ENCODE peak calls at places on chromosomes 4 and X, in five cellular contexts. C is psoas muscle; I is CD8-positive, alpha-beta memory T cell; L is heart left ventricle; T is uterus. X is an unnamed sample. For H3K36me3, the result is how much of the 10 kb centered on the place peaks cover.

GRCh38 chr4:70544279-70544870 is 26.0 kb downstream of the AMTN start:
- DNase-seq in C (no peak), L (no peak), I (no peak), T (no peak), X (peak)

GRCh38 chrX:46569621-46570020 is 3.9 kb upstream of the CHST7 start:
- DNase-seq in L (no peak), I (no peak), T (no peak), C (no peak), X (no peak)

GRCh38 chrX:8404958-8405357 is 59.7 kb upstream of the VCX3B start:
- DNase-seq in I (no peak), L (no peak), C (no peak), T (no peak), X (no peak)

GRCh38 chr4:7094931-7095330 is 27.1 kb upstream of the GRPEL1 start:
- DNase-seq in T (no peak), C (no peak), I (no peak), L (no peak), X (no peak)

GRCh38 chr4:54872246-54872645 is 214.5 kb downstream of the KIT start:
- DNase-seq in C (no peak), T (no peak), L (no peak), I (no peak), X (peak)

GRCh38 chrX:50941638-50942037 is 31.1 kb downstream of the BMP15 start:
- DNase-seq in I (no peak), C (no peak), T (no peak), L (no peak), X (no peak)

GRCh38 chr4:2788532-2789103 is 4.3 kb upstream of the SH3BP2 start:
- DNase-seq in C (no peak), T (no peak), L (peak), I (no peak), X (no peak)

GRCh38 chr4:156764145-156764544 is 207.5 kb downstream of the PDGFC start:
- DNase-seq in I (no peak), C (no peak), T (no peak), L (no peak), X (no peak)

GRCh38 chr4:125244848-125245450 is 69.8 kb upstream of the FAT4 start:
- DNase-seq in L (no peak), T (no peak), C (no peak), I (no peak), X (no peak)

GRCh38 chrX:64394874-64395567 is at the start of gene MTMR8:
- DNase-seq in T (peak), I (peak), C (peak), L (peak), X (peak)

GRCh38 chr4:14262221-14262620 is 634.7 kb upstream of the BOD1L1 start:
- DNase-seq in C (no peak), I (no peak), L (no peak), T (no peak), X (no peak)

GRCh38 chrX:112961981-112962380 is 121.3 kb upstream of the AMOT start:
- DNase-seq in C (no peak), T (no peak), L (no peak), I (no peak), X (no peak)

GRCh38 chrX:131845201-131845600 is 177.9 kb upstream of the STK26 start:
- DNase-seq in T (no peak), L (no peak), C (no peak), I (no peak), X (no peak)

GRCh38 chr4:95610170-95610569 is 61.4 kb upstream of the UNC5C start:
- DNase-seq in I (no peak), L (no peak), T (no peak), C (no peak), X (no peak)

GRCh38 chrX:110965409-110965808 is 130.6 kb upstream of the PAK3 start:
- DNase-seq in I (no peak), L (no peak), T (no peak), C (no peak), X (no peak)

GRCh38 chrX:48467331-48467761 is 2.7 kb downstream of the SLC38A5 start:
- DNase-seq in L (no peak), T (no peak), I (no peak), C (no peak), X (no peak)

GRCh38 chr4:73871911-73872310 is 2.7 kb downstream of the CXCL1 start:
- DNase-seq in L (no peak), T (no peak), C (no peak), I (no peak), X (no peak)

GRCh38 chrX:131617182-131617581 is 73.3 kb downstream of the OR13H1 start:
- DNase-seq in C (no peak), L (no peak), I (no peak), T (no peak), X (peak)

GRCh38 chr4:54400802-54401201 is 171.7 kb downstream of the PDGFRA start:
- DNase-seq in C (no peak), T (no peak), I (no peak), L (no peak), X (peak)

GRCh38 chr4:38040619-38041018 is 80.4 kb downstream of the PTTG2 start:
- DNase-seq in T (no peak), L (no peak), I (no peak), C (no peak), X (no peak)

DNA sequence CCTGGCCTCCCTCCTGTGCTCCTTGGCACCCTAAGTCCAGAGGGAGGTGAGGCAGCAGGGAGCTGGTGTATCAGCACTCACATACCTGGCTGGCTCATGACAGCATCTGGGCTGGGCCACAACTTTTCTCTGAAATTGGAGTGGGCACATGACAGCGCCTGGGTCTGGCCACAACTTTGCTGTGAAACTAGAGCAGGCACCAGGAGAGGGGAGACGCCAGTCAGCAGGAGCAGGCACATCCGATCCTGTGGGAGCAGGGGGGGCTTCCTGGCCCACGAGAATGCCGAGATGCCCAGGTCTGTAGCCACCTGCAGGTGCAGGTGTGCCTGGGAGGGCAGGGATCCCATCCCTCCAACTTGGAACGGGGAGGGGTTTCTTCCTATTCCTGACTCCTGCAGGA is 69.7 kb upstream of the PPP3CA start:
- DNase-seq in I (no peak), L (no peak), C (no peak), T (no peak), X (no peak)
- H3K27ac ChIP-seq in I (no peak), L (no peak), C (no peak), T (no peak), X (no peak)

GRCh38 chrX:39821011-39821708 is 276.6 kb downstream of the BCOR start:
- DNase-seq in L (peak), C (no peak), T (no peak), I (no peak), X (no peak)
- H3K4me3 ChIP-seq in L (peak), C (peak), T (peak), I (no peak), X (peak)

GRCh38 chr4:57308301-57308700 is 198.1 kb upstream of the IGFBP7 start:
- DNase-seq in C (no peak), T (no peak), I (no peak), L (no peak), X (no peak)

GRCh38 chr4:57305836-57306235 is 195.7 kb upstream of the IGFBP7 start:
- DNase-seq in I (no peak), L (no peak), C (no peak), T (no peak), X (no peak)

GRCh38 chr4:57303012-57303751 is 193.0 kb upstream of the IGFBP7 start:
- DNase-seq in C (no peak), T (no peak), L (no peak), I (no peak), X (peak)
- H3K36me3 ChIP-seq in C (under half), T (under half), L (under half), I (under half), X (under half)

DNA sequence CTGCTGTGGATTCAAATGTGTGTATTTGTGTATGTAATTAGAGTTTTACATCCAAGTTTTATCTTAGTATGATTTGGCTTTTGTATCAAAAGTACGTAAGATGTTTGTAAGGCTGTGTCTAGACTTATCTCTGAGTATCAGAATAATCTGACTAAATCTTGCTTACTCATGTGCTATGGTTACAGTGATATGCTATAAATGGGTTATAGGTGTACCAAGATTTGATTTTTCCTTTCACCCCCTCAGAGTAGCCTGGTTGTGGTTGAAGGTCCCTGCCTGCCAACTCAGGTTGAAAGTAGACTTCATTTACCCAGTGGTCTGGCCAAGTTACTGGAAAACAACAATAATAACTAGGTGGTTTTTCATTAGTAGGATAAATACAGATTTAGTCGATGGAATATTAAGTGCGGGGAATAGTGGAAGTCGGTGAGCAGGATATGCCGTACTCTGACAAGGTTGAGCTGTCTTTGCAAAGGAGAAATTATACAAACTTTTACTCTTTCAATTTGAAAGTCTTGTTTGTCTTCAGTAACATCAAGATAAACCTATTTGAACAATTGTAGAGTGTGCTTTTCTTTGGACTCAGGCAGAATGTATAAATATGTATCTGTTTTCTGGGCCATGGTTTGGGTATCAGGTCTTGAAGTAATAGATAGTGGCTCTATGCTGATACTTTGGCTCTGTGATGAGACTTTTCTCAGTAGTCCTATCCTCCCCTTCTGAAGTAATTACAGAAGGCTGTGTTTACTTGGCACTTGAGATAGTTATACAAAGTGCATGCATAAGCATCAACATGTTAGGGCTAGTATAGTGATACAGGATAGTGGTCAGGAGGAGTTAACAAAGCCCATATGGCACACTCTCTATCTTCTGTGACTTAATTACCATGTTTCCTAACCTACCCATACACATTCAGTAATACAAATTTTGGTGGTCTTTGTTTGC is 23.7 kb downstream of the BMP2K start:
- DNase-seq in T (no peak), C (no peak), L (no peak), I (no peak), X (no peak)
- H3K27ac ChIP-seq in T (no peak), C (peak), L (no peak), I (no peak), X (no peak)

GRCh38 chr4:47837582-47838294 is at the start of gene CORIN:
- DNase-seq in T (peak), L (no peak), I (no peak), C (no peak), X (no peak)

GRCh38 chr4:47836655-47837581 is 949 bp downstream of the CORIN start:
- DNase-seq in C (peak), T (peak), L (peak), I (peak), X (peak)

GRCh38 chr4:47840291-47840690 is 2.4 kb upstream of the CORIN start:
- DNase-seq in C (no peak), I (no peak), T (no peak), L (no peak), X (no peak)

GRCh38 chr4:47839259-47839658 is 1.4 kb upstream of the CORIN start:
- DNase-seq in L (no peak), C (no peak), I (no peak), T (peak), X (peak)

GRCh38 chr4:47838445-47838844 is 578 bp upstream of the CORIN start:
- DNase-seq in T (no peak), I (no peak), C (no peak), L (no peak), X (no peak)
- H3K4me3 ChIP-seq in T (no peak), I (no peak), C (no peak), L (peak), X (no peak)

DNA sequence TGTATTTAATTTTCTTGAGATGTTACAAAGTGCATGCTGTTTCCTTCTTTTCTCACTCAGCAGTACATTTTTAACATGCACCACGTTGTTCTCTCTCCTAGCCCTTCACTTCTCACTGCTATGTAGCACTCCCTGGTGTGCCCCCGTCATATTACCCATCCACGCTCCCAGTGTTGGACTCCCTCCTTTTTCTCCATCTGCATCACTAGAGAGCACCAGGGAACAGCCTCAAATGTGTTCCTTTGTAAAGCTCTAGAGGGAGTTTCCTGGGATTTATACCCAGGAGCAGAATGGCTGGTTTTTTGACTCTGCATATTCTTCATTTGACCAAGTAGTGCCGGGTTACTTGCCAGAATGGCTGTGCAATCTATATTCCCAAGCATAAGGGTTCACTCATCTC is 240.3 kb upstream of the ANXA3 start:
- DNase-seq in I (no peak), C (no peak), L (no peak), T (no peak), X (no peak)
- H3K36me3 ChIP-seq in I (under half), C (under half), L (under half), T (under half), X (under half)

GRCh38 chr4:87510747-87511146 is 18.4 kb downstream of the SPARCL1 start:
- DNase-seq in C (no peak), L (no peak), T (no peak), I (no peak), X (no peak)

GRCh38 chr4:87511500-87511899 is 17.7 kb downstream of the SPARCL1 start:
- DNase-seq in L (no peak), C (no peak), I (no peak), T (no peak), X (no peak)

GRCh38 chr4:87516683-87517082 is 12.5 kb downstream of the SPARCL1 start:
- DNase-seq in I (no peak), T (no peak), L (no peak), C (no peak), X (no peak)

GRCh38 chr4:87506974-87507701 is 22.0 kb downstream of the SPARCL1 start:
- DNase-seq in T (no peak), I (no peak), C (no peak), L (no peak), X (peak)

GRCh38 chr4:87512400-87512799 is 16.8 kb downstream of the SPARCL1 start:
- DNase-seq in T (no peak), C (no peak), I (no peak), L (no peak), X (no peak)
- H3K27ac ChIP-seq in T (peak), C (no peak), I (no peak), L (no peak), X (no peak)

DNA sequence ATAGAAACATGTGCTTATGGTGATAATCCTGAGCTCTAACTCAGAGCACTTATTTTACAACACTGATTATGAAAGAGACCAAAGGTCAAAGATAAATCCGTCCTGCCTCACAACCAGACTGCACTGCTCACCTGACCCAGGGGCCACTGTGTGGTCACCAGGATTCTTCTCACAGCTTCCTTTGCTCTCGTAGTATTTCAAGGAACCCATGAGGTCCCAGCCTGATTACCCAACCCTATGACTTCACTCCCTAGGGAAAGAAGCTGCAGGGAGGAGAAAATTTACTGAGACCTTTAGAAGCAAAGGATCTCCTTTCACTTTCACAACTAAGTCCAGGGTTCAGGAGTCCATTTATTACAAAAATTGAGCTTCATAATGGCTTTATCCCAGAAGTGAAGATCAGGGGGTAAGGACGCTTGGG is 9.6 kb downstream of the SLC25A5 start:
- DNase-seq in L (peak), T (peak), I (no peak), C (no peak), X (peak)
- H3K4me3 ChIP-seq in L (no peak), T (no peak), I (no peak), C (peak), X (no peak)

DNA sequence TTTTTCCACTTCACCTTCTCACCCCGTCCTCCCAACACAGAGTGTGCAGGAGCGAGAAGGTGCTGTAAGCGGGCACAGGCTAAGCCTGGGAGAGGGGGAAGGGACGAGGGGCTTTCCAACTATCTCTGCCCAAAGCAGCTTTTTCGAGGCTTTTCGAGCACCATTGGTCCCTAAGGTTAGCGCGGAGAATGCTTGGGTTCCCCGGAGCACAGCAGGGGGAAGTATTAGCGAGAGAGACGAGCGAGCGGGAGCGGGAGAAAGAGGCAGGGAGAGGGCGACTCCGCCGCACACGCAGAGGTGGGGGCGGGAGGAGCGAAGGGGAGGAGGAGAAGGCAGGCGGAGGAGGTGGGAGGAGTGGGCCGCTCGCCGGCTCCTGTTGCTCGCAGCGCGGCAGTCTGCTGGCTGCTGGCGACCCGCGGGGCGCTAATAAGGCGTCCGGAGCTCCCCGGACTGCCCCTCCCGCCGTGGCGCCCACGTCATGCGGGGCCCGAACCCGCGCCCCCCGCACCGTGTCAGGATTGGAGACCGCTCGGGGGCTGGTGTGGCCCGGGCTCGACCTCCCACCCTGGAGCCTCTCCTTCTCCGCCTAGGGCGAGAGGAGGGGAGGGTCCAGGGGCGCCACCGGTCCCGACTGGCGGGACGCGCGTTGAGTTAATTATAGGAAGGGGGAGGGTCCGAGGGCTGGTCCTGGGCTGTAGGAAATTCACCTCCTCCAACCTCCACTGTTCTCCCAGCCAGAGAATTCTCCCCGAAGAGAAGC is at the start of gene ADAMTS3:
- DNase-seq in I (no peak), T (peak), C (peak), L (peak), X (no peak)
- H3K36me3 ChIP-seq in I (under half), T (under half), C (under half), L (under half), X (under half)

GRCh38 chrX:65686246-65686645 is 18.8 kb downstream of the MSN start:
- DNase-seq in I (no peak), L (no peak), C (no peak), T (no peak), X (no peak)
- H3K27ac ChIP-seq in I (no peak), L (peak), C (no peak), T (no peak), X (no peak)

X was measured in brain microvascular endothelial cell.